ENCODE peak calls at places on chromosome 14, in nine cellular contexts. J is fibroblast of lung; Y is body of pancreas; I is left ventricle myocardium inferior; X is aorta; F is naive thymus-derived CD4-positive, alpha-beta T cell; N is uterus; V is stomach; Z is ascending aorta. K is an unnamed sample. For H3K4me1, the result is how much of the 10 kb centered on the place peaks cover.

GRCh38 chr14:99884834-99885648 is 91.8 kb downstream of the EML1 start:
- DNase-seq in J (peak), Y (peak), I (no peak), X (no peak), F (peak), N (peak), V (no peak), Z (no peak), K (no peak)

GRCh38 chr14:105495990-105496830 is 5.2 kb downstream of the TEDC1 start:
- DNase-seq in J (no peak), Y (no peak), I (peak), X (peak), F (no peak), N (no peak), V (no peak), Z (no peak), K (peak)

GRCh38 chr14:74983343-74983742 is 19.4 kb upstream of the EIF2B2 start:
- DNase-seq in J (no peak), Y (no peak), I (no peak), X (no peak), F (no peak), N (no peak), V (no peak), Z (no peak), K (no peak)

GRCh38 chr14:100524933-100525243 is 62.3 kb downstream of the BEGAIN start:
- DNase-seq in J (peak), Y (peak), I (no peak), X (peak), F (no peak), N (no peak), V (peak), Z (peak), K (peak)

GRCh38 chr14:101175731-101176534 is 272.4 kb upstream of the RTL1 start:
- DNase-seq in J (no peak), Y (no peak), I (no peak), X (no peak), F (no peak), N (peak), V (no peak), Z (no peak), K (peak)

GRCh38 chr14:69812725-69813124 is 15.7 kb upstream of the SLC10A1 start:
- DNase-seq in J (no peak), Y (no peak), I (no peak), X (no peak), F (no peak), N (no peak), V (no peak), Z (no peak), K (no peak)

GRCh38 chr14:59356783-59357182 is 108.4 kb downstream of the GPR135 start:
- DNase-seq in J (no peak), Y (no peak), I (no peak), X (no peak), F (no peak), N (no peak), V (no peak), Z (no peak), K (no peak)

GRCh38 chr14:83260751-83261150 is 1727.1 kb upstream of the SEL1L start:
- DNase-seq in J (no peak), Y (no peak), I (no peak), X (no peak), F (no peak), N (no peak), V (no peak), Z (no peak), K (no peak)

GRCh38 chr14:59303216-59303615 is 114.7 kb downstream of the DAAM1 start:
- DNase-seq in J (peak), Y (no peak), I (no peak), X (no peak), F (no peak), N (no peak), V (no peak), Z (no peak), K (no peak)

GRCh38 chr14:78606111-78606510 is 435.9 kb downstream of the NRXN3 start:
- DNase-seq in J (peak), Y (no peak), I (no peak), X (no peak), F (no peak), N (no peak), V (no peak), Z (no peak), K (no peak)

GRCh38 chr14:53545217-53545616 is 392.1 kb upstream of the DDHD1 start:
- DNase-seq in J (no peak), Y (no peak), I (no peak), X (no peak), F (no peak), N (no peak), V (no peak), Z (no peak), K (no peak)

GRCh38 chr14:104499784-104500496 is 79.6 kb upstream of the C14orf180 start:
- DNase-seq in J (no peak), Y (no peak), I (no peak), X (peak), F (no peak), N (no peak), V (no peak), Z (no peak), K (peak)

GRCh38 chr14:101233861-101234587 is 327.3 kb upstream of the DIO3 start:
- DNase-seq in J (no peak), Y (no peak), I (no peak), X (peak), F (no peak), N (no peak), V (no peak), Z (peak), K (no peak)

GRCh38 chr14:51119411-51120051 is 24.6 kb upstream of the TRIM9 start:
- DNase-seq in J (no peak), Y (no peak), I (no peak), X (no peak), F (no peak), N (no peak), V (no peak), Z (no peak), K (no peak)

GRCh38 chr14:95547272-95547625 is 12.4 kb downstream of the GLRX5 start:
- DNase-seq in J (no peak), Y (no peak), I (no peak), X (no peak), F (no peak), N (no peak), V (no peak), Z (no peak), K (no peak)

GRCh38 chr14:69088523-69089445 is 64.1 kb downstream of the DCAF5 start:
- DNase-seq in J (peak), Y (no peak), I (no peak), X (no peak), F (no peak), N (no peak), V (no peak), Z (no peak), K (no peak)

GRCh38 chr14:50094056-50094455 is 22.3 kb downstream of the VCPKMT start:
- DNase-seq in J (no peak), Y (no peak), I (no peak), X (no peak), F (no peak), N (no peak), V (no peak), Z (no peak), K (no peak)
- H3K4me1 ChIP-seq in J (under half), Y (under half), I (under half), X (under half), F (half or more), N (under half), V (under half), Z (under half), K (under half)

DNA sequence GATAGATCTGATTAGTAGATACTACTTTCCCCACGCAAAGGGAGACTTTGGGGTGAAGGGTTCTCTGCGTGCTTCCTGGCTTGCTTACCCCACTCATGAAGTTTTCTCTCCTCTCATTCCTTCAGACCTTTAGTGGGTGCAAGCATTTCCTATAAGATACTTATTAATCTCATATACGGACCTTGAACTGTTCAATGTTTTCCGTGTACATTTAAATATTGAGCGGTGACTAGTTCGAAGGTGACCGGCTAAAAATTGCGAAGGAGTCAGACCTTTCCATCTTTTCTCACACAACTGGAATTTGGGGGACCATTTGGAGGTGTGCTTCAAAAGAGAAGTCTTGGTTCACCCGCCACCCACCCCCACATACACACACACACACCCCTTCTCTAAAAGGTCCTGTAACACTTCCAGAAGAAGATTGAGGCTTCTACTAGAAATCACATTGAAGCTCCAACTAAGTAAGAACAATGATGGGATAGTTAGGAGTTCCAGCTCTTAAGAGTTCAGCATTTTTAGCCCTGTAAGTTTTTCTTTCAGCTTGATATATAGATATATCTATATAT is 6.1 kb upstream of the FOXG1 start:
- DNase-seq in J (no peak), Y (no peak), I (no peak), X (no peak), F (no peak), N (no peak), V (no peak), Z (no peak), K (no peak)
- H3K27ac ChIP-seq in J (no peak), Y (no peak), I (no peak), X (no peak), F (no peak), N (no peak), V (no peak), Z (no peak), K (no peak)

DNA sequence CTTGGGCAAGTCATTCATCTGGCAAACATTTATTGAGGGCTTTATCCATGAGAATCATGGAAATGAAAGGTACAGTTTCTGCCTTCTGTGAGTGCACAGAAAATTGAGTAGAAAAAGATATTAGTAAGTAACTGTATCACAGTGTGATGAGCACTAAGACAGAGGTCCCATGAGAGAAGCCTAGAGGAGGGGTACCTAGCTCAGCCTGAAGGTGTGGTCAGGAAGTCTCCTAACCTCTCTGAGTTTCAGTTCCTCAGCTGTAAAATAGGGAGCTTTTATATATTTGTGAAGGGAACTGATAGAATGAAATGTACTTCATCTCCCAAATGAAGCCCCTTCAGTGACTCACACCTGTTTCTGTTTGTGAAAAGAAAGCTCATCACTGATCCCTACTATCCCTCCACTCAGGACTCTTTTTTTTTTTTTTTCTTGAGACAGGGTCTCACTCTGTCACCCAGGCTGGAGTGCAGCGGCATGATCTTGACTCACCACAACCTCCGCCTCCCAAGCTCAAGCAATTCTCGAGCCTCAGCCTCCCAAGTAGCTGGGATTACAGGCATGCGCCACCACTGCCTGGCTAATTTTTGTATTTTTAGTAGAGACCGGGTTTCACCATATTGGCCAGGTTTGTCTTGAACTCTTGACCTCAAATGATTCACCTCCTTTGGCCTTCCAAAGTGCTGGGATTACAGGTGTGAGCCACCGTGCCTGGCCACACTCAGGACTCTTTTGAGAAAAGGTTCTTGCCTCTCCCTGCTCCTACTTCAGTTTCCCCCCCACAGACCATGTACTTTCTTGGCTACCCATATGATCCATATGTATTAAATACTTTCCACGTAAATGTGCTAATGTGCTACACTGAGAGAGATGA is 93.7 kb upstream of the FUT8 start:
- DNase-seq in J (no peak), Y (no peak), I (no peak), X (no peak), F (no peak), N (no peak), V (no peak), Z (no peak), K (no peak)
- H3K4me3 ChIP-seq in J (no peak), Y (no peak), I (no peak), X (no peak), F (no peak), N (no peak), V (no peak), Z (no peak), K (no peak)

DNA sequence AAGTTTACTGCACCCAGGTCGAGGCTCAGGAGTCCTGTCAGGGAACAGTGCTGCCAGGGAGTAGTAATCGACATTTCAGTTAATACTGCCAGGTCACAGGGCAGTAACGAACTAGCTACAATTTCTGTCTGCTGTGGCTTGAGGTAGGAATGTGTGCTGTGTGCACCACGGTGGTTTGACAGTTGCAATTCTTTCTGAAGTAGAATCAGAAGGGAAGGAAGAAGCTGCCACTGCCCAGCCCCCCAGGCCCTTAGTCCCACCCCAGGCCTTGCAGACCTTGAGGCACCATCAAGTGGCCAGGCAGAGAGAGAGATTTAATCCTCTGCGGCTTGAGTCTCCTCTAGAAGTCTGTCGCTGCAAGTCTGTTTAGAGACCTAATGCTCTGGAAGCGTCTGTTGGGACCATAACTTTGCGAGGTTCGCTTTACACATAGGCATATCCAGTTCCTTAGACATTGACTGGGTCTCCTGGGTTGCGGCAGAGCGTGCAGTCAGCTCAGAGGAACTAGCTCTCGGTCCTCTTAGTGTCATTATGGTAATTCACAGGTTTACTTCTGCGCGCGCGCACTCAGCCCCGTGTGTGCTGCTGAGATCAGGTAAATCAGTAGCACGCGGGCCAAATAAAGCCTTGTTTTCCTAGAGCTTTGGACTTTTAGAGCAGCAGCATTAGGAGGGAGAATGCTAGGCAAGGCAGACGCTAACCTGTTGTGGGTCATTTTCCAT is 9.8 kb downstream of the NKX2-1 start:
- DNase-seq in J (peak), Y (no peak), I (no peak), X (no peak), F (no peak), N (no peak), V (no peak), Z (no peak), K (peak)
- H3K4me1 ChIP-seq in J (under half), Y (under half), I (under half), X (under half), F (under half), N (under half), V (under half), Z (under half), K (under half)